ENCODE peak calls at places on chromosomes 12 and 14, in nine cellular contexts. D is neural progenitor cell; R is IMR-90; G is fibroblast of lung; F is GM23248; H is cardiac muscle cell; Q is K562; Z is hepatocyte; E is CD8-positive, alpha-beta T cell. V is an unnamed sample. For H3K4me1, the result is how much of the 10 kb centered on the place peaks cover.

GRCh38 chr12:25645421-25645820 is 92.3 kb upstream of the LMNTD1 start:
- DNase-seq in D (no peak), R (no peak), G (no peak), F (no peak), H (no peak), Q (no peak), Z (no peak), E (no peak), V (no peak)

GRCh38 chr12:25625146-25625545 is 72.1 kb upstream of the LMNTD1 start:
- DNase-seq in D (no peak), R (no peak), G (no peak), F (no peak), H (no peak), Q (no peak), Z (no peak), E (no peak), V (no peak)

GRCh38 chr12:43893670-43894069 is 57.8 kb downstream of the TMEM117 start:
- DNase-seq in D (no peak), R (peak), G (peak), F (peak), H (no peak), Q (no peak), Z (no peak), E (no peak), V (no peak)

GRCh38 chr12:87305481-87305880 is 723.7 kb downstream of the C12orf50 start:
- DNase-seq in D (no peak), R (peak), G (peak), F (no peak), H (no peak), Q (no peak), Z (no peak), E (no peak), V (no peak)

GRCh38 chr14:81727243-81727642 is 193.6 kb upstream of the SEL1L start:
- DNase-seq in D (no peak), R (no peak), G (no peak), F (no peak), H (no peak), Q (no peak), Z (peak), E (no peak), V (no peak)

GRCh38 chr14:99122521-99123125 is 149.4 kb downstream of the BCL11B start:
- DNase-seq in D (no peak), R (no peak), G (no peak), F (no peak), H (no peak), Q (no peak), Z (no peak), E (no peak), V (no peak)

GRCh38 chr12:60201891-60202290 is 606.1 kb downstream of the SLC16A7 start:
- DNase-seq in D (no peak), R (peak), G (peak), F (peak), H (peak), Q (no peak), Z (no peak), E (no peak), V (no peak)

GRCh38 chr12:104930388-104931326 is 27.4 kb downstream of the SLC41A2 start:
- DNase-seq in D (no peak), R (peak), G (no peak), F (peak), H (no peak), Q (no peak), Z (no peak), E (no peak), V (no peak)

GRCh38 chr12:12645485-12645884 is 33.8 kb downstream of the CREBL2 start:
- DNase-seq in D (peak), R (peak), G (peak), F (peak), H (peak), Q (peak), Z (no peak), E (peak), V (peak)

GRCh38 chr12:67068204-67068731 is 200.9 kb upstream of the CAND1 start:
- DNase-seq in D (peak), R (no peak), G (no peak), F (no peak), H (peak), Q (no peak), Z (peak), E (peak), V (peak)

GRCh38 chr12:58583541-58583940 is 336.8 kb downstream of the LRIG3 start:
- DNase-seq in D (peak), R (peak), G (peak), F (peak), H (no peak), Q (no peak), Z (no peak), E (no peak), V (no peak)

GRCh38 chr14:64997108-64997794 is 10.6 kb downstream of the FNTB start:
- DNase-seq in D (peak), R (no peak), G (no peak), F (no peak), H (no peak), Q (no peak), Z (no peak), E (no peak), V (peak)
- H3K4me1 ChIP-seq in D (under half), R (under half), G (under half), F (under half), H (under half), Q (under half), Z (under half), E (under half), V (under half)

DNA sequence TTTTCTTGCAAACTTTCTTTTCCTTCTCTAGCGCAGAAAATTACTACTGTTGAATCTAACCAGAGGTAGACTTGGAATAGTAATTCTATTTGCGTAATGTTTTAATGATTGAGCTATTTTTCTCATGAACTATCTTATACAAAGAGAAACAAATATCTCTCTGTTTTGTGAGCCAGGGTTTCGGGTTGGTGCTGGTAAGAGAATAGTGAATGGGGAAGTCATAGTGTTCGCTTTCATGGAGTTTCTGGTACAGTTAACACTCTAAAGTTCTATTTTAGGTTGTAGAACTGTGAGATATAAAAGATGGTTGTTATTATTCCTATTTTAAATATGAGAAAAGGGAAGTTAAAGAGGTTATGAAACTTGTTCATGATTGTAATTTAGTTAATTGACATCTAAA is 6.6 kb downstream of the CLEC1B start:
- DNase-seq in D (no peak), R (no peak), G (no peak), F (no peak), H (no peak), Q (no peak), Z (no peak), E (no peak), V (no peak)
- H3K4me3 ChIP-seq in D (no peak), R (no peak), G (no peak), F (no peak), H (no peak), Q (no peak), Z (no peak), E (no peak), V (no peak)

DNA sequence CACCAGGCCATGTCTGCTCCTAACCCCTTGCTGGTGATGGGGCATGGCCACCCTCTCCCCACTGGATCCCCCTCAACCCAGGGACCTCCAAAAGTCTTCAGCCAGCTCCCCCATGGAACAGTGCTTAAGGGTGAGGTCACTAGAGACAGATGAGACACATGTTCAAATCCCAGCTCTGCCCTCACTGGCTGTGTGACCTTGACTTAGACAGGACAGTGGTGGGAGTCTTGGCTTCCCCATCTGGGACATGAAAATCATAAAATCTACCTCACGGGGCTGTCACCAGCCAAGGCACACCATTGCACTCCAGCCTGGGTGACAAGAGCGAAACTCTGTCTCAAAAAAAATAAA is 10.9 kb downstream of the RHOF start:
- DNase-seq in D (peak), R (no peak), G (no peak), F (no peak), H (no peak), Q (no peak), Z (no peak), E (no peak), V (no peak)
- H3K4me1 ChIP-seq in D (under half), R (under half), G (under half), F (under half), H (under half), Q (under half), Z (under half), E (half or more), V (half or more)

DNA sequence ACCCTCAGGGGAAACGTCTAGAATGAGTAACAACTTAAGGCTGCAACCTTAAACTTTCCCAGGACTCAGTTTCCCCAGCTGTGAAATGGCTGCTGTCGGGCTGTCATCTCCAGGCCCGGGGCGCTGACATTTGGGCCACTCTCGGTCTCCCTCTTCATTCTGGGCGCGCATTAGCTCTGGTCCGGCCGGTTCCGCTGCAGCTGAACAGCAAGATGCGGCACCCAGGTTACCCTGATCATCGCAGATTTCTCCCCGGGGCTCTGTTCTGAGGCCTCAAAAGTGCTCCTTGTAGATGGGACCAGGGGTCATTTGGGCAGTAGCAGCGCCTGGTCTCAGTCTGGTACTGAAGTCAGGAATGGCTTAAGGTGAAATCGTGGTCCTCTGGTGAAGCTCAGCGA is 890 bp upstream of the BCL7A start:
- DNase-seq in D (no peak), R (no peak), G (no peak), F (no peak), H (no peak), Q (no peak), Z (no peak), E (no peak), V (no peak)
- H3K4me3 ChIP-seq in D (peak), R (peak), G (peak), F (peak), H (peak), Q (peak), Z (no peak), E (peak), V (peak)

DNA sequence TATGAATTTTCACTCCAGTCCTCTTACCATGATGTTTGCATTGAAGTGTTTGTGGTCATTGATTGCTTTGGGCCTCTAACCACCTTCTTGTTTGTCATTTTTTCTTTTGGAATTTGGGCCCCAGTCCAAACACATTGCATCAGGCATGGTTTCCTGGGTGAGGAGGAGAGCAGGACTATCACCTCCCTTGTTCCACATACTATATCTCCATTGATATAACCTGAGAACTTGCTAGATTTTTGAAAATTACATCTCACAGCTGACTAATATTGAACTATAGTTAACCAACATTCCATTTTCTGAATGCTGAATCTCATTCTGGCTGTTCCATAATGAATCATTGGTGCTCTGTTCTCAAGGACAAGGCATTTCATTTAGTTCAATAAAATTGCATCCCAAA is 329.2 kb downstream of the ZFP36L1 start:
- DNase-seq in D (no peak), R (no peak), G (no peak), F (peak), H (no peak), Q (no peak), Z (no peak), E (no peak), V (no peak)
- H3K4me1 ChIP-seq in D (under half), R (under half), G (under half), F (half or more), H (under half), Q (under half), Z (under half), E (under half), V (under half)

GRCh38 chr14:54877703-54878021 is 25.0 kb downstream of the GCH1 start:
- DNase-seq in D (peak), R (no peak), G (no peak), F (no peak), H (no peak), Q (no peak), Z (no peak), E (no peak), V (no peak)

GRCh38 chr14:54877015-54877702 is 25.5 kb downstream of the GCH1 start:
- DNase-seq in D (no peak), R (peak), G (no peak), F (no peak), H (no peak), Q (no peak), Z (no peak), E (no peak), V (no peak)

GRCh38 chr14:54882521-54882920 is 20.1 kb downstream of the GCH1 start:
- DNase-seq in D (no peak), R (no peak), G (no peak), F (no peak), H (no peak), Q (no peak), Z (no peak), E (no peak), V (no peak)

GRCh38 chr14:54881761-54882401 is 20.7 kb downstream of the GCH1 start:
- DNase-seq in D (no peak), R (peak), G (peak), F (peak), H (no peak), Q (no peak), Z (no peak), E (no peak), V (peak)

GRCh38 chr14:54881235-54881760 is 21.3 kb downstream of the GCH1 start:
- DNase-seq in D (no peak), R (peak), G (peak), F (peak), H (no peak), Q (no peak), Z (no peak), E (peak), V (peak)
- H3K4me3 ChIP-seq in D (no peak), R (peak), G (peak), F (peak), H (no peak), Q (peak), Z (no peak), E (peak), V (peak)

GRCh38 chr14:51931308-51931707 is 58.0 kb upstream of the RTRAF start:
- DNase-seq in D (no peak), R (peak), G (no peak), F (no peak), H (no peak), Q (no peak), Z (no peak), E (no peak), V (no peak)

GRCh38 chr14:51929156-51929555 is 60.2 kb upstream of the RTRAF start:
- DNase-seq in D (no peak), R (peak), G (peak), F (peak), H (no peak), Q (no peak), Z (no peak), E (no peak), V (no peak)

GRCh38 chr14:51933191-51933590 is 56.2 kb upstream of the RTRAF start:
- DNase-seq in D (no peak), R (no peak), G (no peak), F (no peak), H (no peak), Q (no peak), Z (no peak), E (no peak), V (no peak)

GRCh38 chr14:51928568-51928967 is 60.8 kb upstream of the RTRAF start:
- DNase-seq in D (no peak), R (no peak), G (no peak), F (no peak), H (no peak), Q (no peak), Z (no peak), E (no peak), V (no peak)

GRCh38 chr14:51929920-51930682 is 59.2 kb upstream of the RTRAF start:
- DNase-seq in D (no peak), R (peak), G (no peak), F (no peak), H (no peak), Q (no peak), Z (no peak), E (no peak), V (no peak)
- H3K4me1 ChIP-seq in D (under half), R (under half), G (under half), F (under half), H (under half), Q (under half), Z (under half), E (under half), V (under half)

GRCh38 chr12:4809013-4809448 is 88.8 kb downstream of the GALNT8 start:
- DNase-seq in D (peak), R (no peak), G (no peak), F (no peak), H (peak), Q (no peak), Z (peak), E (no peak), V (peak)
- H3K4me3 ChIP-seq in D (peak), R (no peak), G (no peak), F (no peak), H (peak), Q (no peak), Z (peak), E (no peak), V (no peak)

DNA sequence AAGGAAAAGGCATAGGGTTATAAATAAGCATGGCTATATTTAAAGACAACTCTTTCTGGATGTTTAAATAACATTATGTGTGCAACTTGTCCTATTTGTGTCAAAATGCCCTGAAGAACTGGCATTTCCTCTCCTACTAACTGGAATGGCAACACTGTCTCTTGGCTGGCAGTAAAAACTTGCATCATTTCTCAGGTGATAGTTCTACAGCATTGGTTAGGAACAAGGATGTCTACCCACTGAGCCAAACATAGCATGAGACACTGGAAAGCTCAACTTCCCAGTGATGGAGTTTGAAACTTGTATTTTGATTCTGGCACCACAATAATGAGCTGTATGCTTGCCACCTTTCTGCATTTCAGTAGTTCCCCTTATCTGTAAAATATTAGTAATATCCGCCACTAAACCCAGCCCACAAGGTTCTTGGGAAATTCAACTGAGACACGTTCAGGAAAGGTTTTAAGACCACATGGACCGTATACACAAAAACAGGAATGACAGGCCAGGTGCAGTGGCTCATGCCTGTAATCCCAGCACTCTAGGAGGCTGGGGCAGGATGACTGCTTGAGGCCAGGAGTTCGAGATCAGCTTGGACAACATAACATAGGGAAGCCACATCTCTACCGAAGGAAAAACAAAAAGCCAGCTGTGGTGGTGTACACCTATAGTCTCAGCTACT is 5.1 kb downstream of the SLC38A2 start:
- DNase-seq in D (no peak), R (no peak), G (no peak), F (no peak), H (no peak), Q (no peak), Z (no peak), E (no peak), V (no peak)
- H3K4me1 ChIP-seq in D (under half), R (under half), G (under half), F (under half), H (under half), Q (under half), Z (half or more), E (half or more), V (half or more)